ENCODE peak calls at places on chromosome 7, in nine cellular contexts. One of them, this sample, is unnamed.

GRCh38 chr7:45651056-45651444 is 76.9 kb downstream of the ADCY1 start:
- DNase-seq in astrocyte of the spinal cord: no peak
- DNase-seq in colonic mucosa: no peak
- DNase-seq in bronchial epithelial cell: no peak
- DNase-seq in WTC11: no peak
- DNase-seq in HFF-Myc: no peak
- DNase-seq in Calu3: no peak
- DNase-seq in progenitor cell of endocrine pancreas: no peak
- DNase-seq in fibroblast of mammary gland: no peak
- DNase-seq in this sample: no peak

GRCh38 chr7:84017653-84018052 is 176.9 kb downstream of the SEMA3A start:
- DNase-seq in HFF-Myc: no peak
- DNase-seq in astrocyte of the spinal cord: no peak
- DNase-seq in fibroblast of mammary gland: peak; percentile 4
- DNase-seq in Calu3: no peak
- DNase-seq in colonic mucosa: no peak
- DNase-seq in bronchial epithelial cell: no peak
- DNase-seq in WTC11: no peak
- DNase-seq in progenitor cell of endocrine pancreas: no peak
- DNase-seq in this sample: no peak

GRCh38 chr7:102125127-102125561 is 161.5 kb upstream of the SH2B2 start:
- DNase-seq in progenitor cell of endocrine pancreas: no peak
- DNase-seq in colonic mucosa: no peak
- DNase-seq in astrocyte of the spinal cord: peak; percentile 81
- DNase-seq in HFF-Myc: peak; percentile 54
- DNase-seq in Calu3: no peak
- DNase-seq in WTC11: peak; percentile 74
- DNase-seq in fibroblast of mammary gland: peak; percentile 66
- DNase-seq in bronchial epithelial cell: peak; percentile 84
- DNase-seq in this sample: peak; percentile 35

GRCh38 chr7:12625836-12626235 is 55.3 kb downstream of the SCIN start:
- DNase-seq in fibroblast of mammary gland: no peak
- DNase-seq in astrocyte of the spinal cord: no peak
- DNase-seq in Calu3: no peak
- DNase-seq in progenitor cell of endocrine pancreas: no peak
- DNase-seq in bronchial epithelial cell: no peak
- DNase-seq in colonic mucosa: no peak
- DNase-seq in WTC11: no peak
- DNase-seq in HFF-Myc: no peak
- DNase-seq in this sample: no peak

GRCh38 chr7:26965724-26966123 is 101.3 kb upstream of the SKAP2 start:
- DNase-seq in colonic mucosa: no peak
- DNase-seq in HFF-Myc: no peak
- DNase-seq in bronchial epithelial cell: no peak
- DNase-seq in progenitor cell of endocrine pancreas: no peak
- DNase-seq in fibroblast of mammary gland: no peak
- DNase-seq in WTC11: no peak
- DNase-seq in Calu3: peak; percentile 16
- DNase-seq in astrocyte of the spinal cord: no peak
- DNase-seq in this sample: no peak

GRCh38 chr7:80018941-80019808 is 115.5 kb upstream of the GNAI1 start:
- DNase-seq in colonic mucosa: peak; percentile 30
- DNase-seq in astrocyte of the spinal cord: peak; percentile 72
- DNase-seq in HFF-Myc: peak; percentile 49
- DNase-seq in progenitor cell of endocrine pancreas: peak; percentile 22
- DNase-seq in Calu3: peak; percentile 33
- DNase-seq in bronchial epithelial cell: peak; percentile 53
- DNase-seq in WTC11: peak; percentile 59
- DNase-seq in fibroblast of mammary gland: peak; percentile 51
- DNase-seq in this sample: peak; percentile 61

GRCh38 chr7:36153571-36154097 is 580 bp downstream of the EEPD1 start:
- DNase-seq in colonic mucosa: peak; percentile 39
- DNase-seq in bronchial epithelial cell: no peak
- DNase-seq in fibroblast of mammary gland: no peak
- DNase-seq in progenitor cell of endocrine pancreas: peak; percentile 30
- DNase-seq in astrocyte of the spinal cord: no peak
- DNase-seq in HFF-Myc: no peak
- DNase-seq in WTC11: no peak
- DNase-seq in Calu3: peak; percentile 49
- DNase-seq in this sample: no peak

GRCh38 chr7:50379082-50379481 is 71.1 kb downstream of the FIGNL1 start:
- DNase-seq in WTC11: peak; percentile 69
- DNase-seq in astrocyte of the spinal cord: no peak
- DNase-seq in colonic mucosa: no peak
- DNase-seq in progenitor cell of endocrine pancreas: peak; percentile 28
- DNase-seq in Calu3: peak; percentile 36
- DNase-seq in fibroblast of mammary gland: no peak
- DNase-seq in bronchial epithelial cell: peak; percentile 97
- DNase-seq in HFF-Myc: no peak
- DNase-seq in this sample: no peak

GRCh38 chr7:71784180-71784579 is 628.0 kb downstream of the CALN1 start:
- DNase-seq in Calu3: no peak
- DNase-seq in progenitor cell of endocrine pancreas: no peak
- DNase-seq in astrocyte of the spinal cord: no peak
- DNase-seq in HFF-Myc: no peak
- DNase-seq in fibroblast of mammary gland: no peak
- DNase-seq in WTC11: no peak
- DNase-seq in bronchial epithelial cell: no peak
- DNase-seq in colonic mucosa: no peak
- DNase-seq in this sample: no peak

GRCh38 chr7:134327896-134328295 is 11.2 kb upstream of the SLC35B4 start:
- DNase-seq in fibroblast of mammary gland: peak; percentile 75
- DNase-seq in colonic mucosa: peak; percentile 53
- DNase-seq in bronchial epithelial cell: peak; percentile 54
- DNase-seq in HFF-Myc: peak; percentile 36
- DNase-seq in WTC11: peak; percentile 80
- DNase-seq in progenitor cell of endocrine pancreas: no peak
- DNase-seq in astrocyte of the spinal cord: peak; percentile 47
- DNase-seq in Calu3: peak; percentile 51
- DNase-seq in this sample: peak; percentile 87
- TF ChIP-seq CTCF in fibroblast of mammary gland: peak; percentile 67
- TF ChIP-seq CTCF in colonic mucosa: peak; percentile 29
- TF ChIP-seq CTCF in bronchial epithelial cell: peak; percentile 30
- TF ChIP-seq CTCF in HFF-Myc: peak; percentile 64
- TF ChIP-seq CTCF in WTC11: peak; percentile 31
- TF ChIP-seq CTCF in progenitor cell of endocrine pancreas: peak; percentile 51
- TF ChIP-seq CTCF in astrocyte of the spinal cord: peak; percentile 63
- TF ChIP-seq CTCF in Calu3: no peak
- TF ChIP-seq CTCF in this sample: peak; percentile 48

GRCh38 chr7:42097756-42098155 is 139.3 kb downstream of the GLI3 start:
- DNase-seq in progenitor cell of endocrine pancreas: no peak
- DNase-seq in WTC11: no peak
- DNase-seq in Calu3: no peak
- DNase-seq in bronchial epithelial cell: peak; percentile 98
- DNase-seq in colonic mucosa: no peak
- DNase-seq in astrocyte of the spinal cord: peak; percentile 68
- DNase-seq in fibroblast of mammary gland: peak; percentile 96
- DNase-seq in HFF-Myc: peak; percentile 54
- DNase-seq in this sample: no peak
- TF ChIP-seq CTCF in progenitor cell of endocrine pancreas: peak; percentile 31
- TF ChIP-seq CTCF in WTC11: no peak
- TF ChIP-seq CTCF in Calu3: no peak
- TF ChIP-seq CTCF in bronchial epithelial cell: peak; percentile 31
- TF ChIP-seq CTCF in colonic mucosa: no peak
- TF ChIP-seq CTCF in astrocyte of the spinal cord: peak; percentile 15
- TF ChIP-seq CTCF in fibroblast of mammary gland: peak; percentile 47
- TF ChIP-seq CTCF in HFF-Myc: peak; percentile 32
- TF ChIP-seq CTCF in this sample: no peak

DNA sequence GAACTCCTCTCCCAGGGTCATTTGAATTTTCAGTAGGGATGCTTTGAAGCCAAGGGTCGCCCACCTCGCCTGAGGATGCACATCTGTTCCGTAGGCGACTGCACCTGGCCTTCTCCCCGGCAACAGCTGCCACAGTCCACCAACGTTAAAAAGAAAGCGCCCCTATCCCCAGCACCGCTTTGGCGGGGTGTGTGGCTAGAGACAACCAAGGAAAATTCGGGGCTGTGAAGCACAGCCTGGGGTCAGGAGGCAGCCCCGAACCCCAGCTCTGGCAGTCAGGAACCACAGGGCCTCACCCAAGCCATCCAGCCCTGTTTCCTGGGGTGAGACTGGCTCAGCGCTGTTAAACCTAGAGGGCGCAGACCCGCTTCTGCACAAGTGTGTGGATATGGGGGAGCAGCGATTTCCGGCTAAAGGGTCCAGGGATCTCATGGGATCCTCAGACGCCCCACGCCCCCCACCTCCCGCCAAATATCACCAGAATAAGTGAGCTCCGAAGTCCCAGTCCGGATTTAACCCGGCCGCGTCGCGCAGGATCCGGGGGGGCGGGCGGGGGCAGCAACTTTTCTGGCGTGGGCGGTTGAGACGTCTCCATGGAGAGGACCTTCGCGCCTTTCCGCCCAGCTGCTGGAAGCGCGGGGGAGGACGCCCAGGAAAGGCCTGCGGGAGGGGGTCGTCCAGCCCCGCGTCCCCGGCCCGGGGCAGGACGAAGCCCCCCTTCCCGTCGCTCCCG is 821 bp downstream of the ZC3HAV1L start:
- DNase-seq in colonic mucosa: peak; percentile 49
- DNase-seq in Calu3: peak; percentile 45
- DNase-seq in astrocyte of the spinal cord: peak; percentile 26
- DNase-seq in HFF-Myc: no peak
- DNase-seq in bronchial epithelial cell: no peak
- DNase-seq in WTC11: peak; percentile 35
- DNase-seq in fibroblast of mammary gland: peak; percentile 24
- DNase-seq in progenitor cell of endocrine pancreas: no peak
- DNase-seq in this sample: peak; percentile 59
- TF ChIP-seq CTCF in colonic mucosa: no peak
- TF ChIP-seq CTCF in Calu3: no peak
- TF ChIP-seq CTCF in astrocyte of the spinal cord: no peak
- TF ChIP-seq CTCF in HFF-Myc: no peak
- TF ChIP-seq CTCF in bronchial epithelial cell: no peak
- TF ChIP-seq CTCF in WTC11: no peak
- TF ChIP-seq CTCF in fibroblast of mammary gland: no peak
- TF ChIP-seq CTCF in progenitor cell of endocrine pancreas: no peak
- TF ChIP-seq CTCF in this sample: no peak

GRCh38 chr7:53744361-53744760 is 708.9 kb downstream of the POM121L12 start:
- DNase-seq in HFF-Myc: no peak
- DNase-seq in Calu3: no peak
- DNase-seq in WTC11: peak; percentile 18
- DNase-seq in fibroblast of mammary gland: no peak
- DNase-seq in progenitor cell of endocrine pancreas: no peak
- DNase-seq in bronchial epithelial cell: peak; percentile 75
- DNase-seq in colonic mucosa: no peak
- DNase-seq in astrocyte of the spinal cord: no peak
- DNase-seq in this sample: no peak
- TF ChIP-seq CTCF in HFF-Myc: no peak
- TF ChIP-seq CTCF in Calu3: no peak
- TF ChIP-seq CTCF in WTC11: no peak
- TF ChIP-seq CTCF in fibroblast of mammary gland: no peak
- TF ChIP-seq CTCF in progenitor cell of endocrine pancreas: no peak
- TF ChIP-seq CTCF in bronchial epithelial cell: peak; percentile 4
- TF ChIP-seq CTCF in colonic mucosa: no peak
- TF ChIP-seq CTCF in astrocyte of the spinal cord: no peak
- TF ChIP-seq CTCF in this sample: no peak